ENCODE peak calls at places on chromosomes 1 and 21, in four cellular contexts. Z is heart right ventricle; P is CD8-positive, alpha-beta T cell; K is endodermal cell. T is an unnamed sample.

GRCh38 chr1:7046314-7046713 is 261.1 kb downstream of the CAMTA1 start:
- DNase-seq in Z (peak; percentile 28), P (no peak), K (peak; percentile 90), T (no peak)

GRCh38 chr1:183291802-183292515 is 105.9 kb downstream of the LAMC2 start:
- DNase-seq in Z (no peak), P (no peak), K (peak; percentile 76), T (no peak)

GRCh38 chr1:77506771-77507170 is 175.7 kb downstream of the ZZZ3 start:
- DNase-seq in Z (no peak), P (no peak), K (no peak), T (no peak)

GRCh38 chr1:50861742-50862141 is 98.3 kb downstream of the FAF1 start:
- DNase-seq in Z (no peak), P (no peak), K (no peak), T (no peak)

GRCh38 chr1:152397474-152397873 is 16.6 kb downstream of the CRNN start:
- DNase-seq in Z (no peak), P (no peak), K (no peak), T (no peak)

GRCh38 chr1:28062806-28063205 is 25.6 kb downstream of the EYA3 start:
- DNase-seq in Z (no peak), P (no peak), K (no peak), T (no peak)

GRCh38 chr21:33015091-33015490 is 10.6 kb upstream of the OLIG2 start:
- DNase-seq in Z (no peak), P (no peak), K (no peak), T (no peak)

GRCh38 chr1:170145691-170146676 is at the start of gene NTMT2:
- DNase-seq in Z (peak; percentile 63), P (no peak), K (peak; percentile 96), T (peak; percentile 75)

GRCh38 chr1:43221256-43221778 is 48.5 kb upstream of the TMEM125 start:
- DNase-seq in Z (no peak), P (no peak), K (no peak), T (no peak)

GRCh38 chr1:161274874-161275273 is 16.3 kb downstream of the PCP4L1 start:
- DNase-seq in Z (no peak), P (no peak), K (no peak), T (no peak)

GRCh38 chr1:234629026-234629425 is 19.0 kb upstream of the IRF2BP2 start:
- DNase-seq in Z (no peak), P (no peak), K (no peak), T (no peak)

GRCh38 chr1:55209247-55209646 is 5.9 kb downstream of the USP24 start:
- DNase-seq in Z (no peak), P (no peak), K (no peak), T (no peak)

GRCh38 chr1:38005195-38006007 is at the start of gene FHL3:
- DNase-seq in Z (peak; percentile 76), P (peak; percentile 50), K (peak; percentile 91), T (no peak)

GRCh38 chr1:213905315-213905714 is 82.5 kb upstream of the PROX1 start:
- DNase-seq in Z (peak; percentile 27), P (no peak), K (no peak), T (no peak)

GRCh38 chr1:236465959-236466303 is 57.9 kb upstream of the LGALS8 start:
- DNase-seq in Z (no peak), P (no peak), K (no peak), T (no peak)

GRCh38 chr1:224497714-224498573 is 63.3 kb upstream of the WDR26 start:
- DNase-seq in Z (peak; percentile 16), P (no peak), K (peak; percentile 87), T (no peak)

GRCh38 chr1:235088440-235088839 is 40.2 kb downstream of the TOMM20 start:
- DNase-seq in Z (no peak), P (no peak), K (no peak), T (no peak)

GRCh38 chr1:54227836-54228435 is 28.0 kb downstream of the MRPL37 start:
- DNase-seq in Z (no peak), P (no peak), K (peak; percentile 77), T (no peak)

GRCh38 chr1:52191395-52191965 is 49.6 kb downstream of the ZFYVE9 start:
- DNase-seq in Z (no peak), P (no peak), K (no peak), T (no peak)

GRCh38 chr1:181676269-181676668 is 193.0 kb downstream of the CACNA1E start:
- DNase-seq in Z (no peak), P (no peak), K (peak; percentile 71), T (no peak)

GRCh38 chr1:219798283-219799030 is 129.9 kb downstream of the SLC30A10 start:
- DNase-seq in Z (no peak), P (no peak), K (no peak), T (no peak)

GRCh38 chr1:94855307-94855700 is 35.1 kb downstream of the SLC44A3 start:
- DNase-seq in Z (no peak), P (no peak), K (no peak), T (no peak)

GRCh38 chr1:151574575-151575529 is 34.7 kb downstream of the TUFT1 start:
- DNase-seq in Z (no peak), P (no peak), K (no peak), T (no peak)

GRCh38 chr1:206471415-206471801 is 1.1 kb downstream of the IKBKE start:
- DNase-seq in Z (no peak), P (no peak), K (no peak), T (no peak)

GRCh38 chr1:206470692-206471414 is 577 bp downstream of the IKBKE start:
- DNase-seq in Z (no peak), P (peak; percentile 52), K (peak; percentile 84), T (peak; percentile 41)

GRCh38 chr1:206472454-206472853 is 2.2 kb downstream of the IKBKE start:
- DNase-seq in Z (no peak), P (peak; percentile 34), K (peak; percentile 74), T (no peak)

GRCh38 chr1:206472886-206473285 is 2.6 kb downstream of the IKBKE start:
- DNase-seq in Z (no peak), P (no peak), K (no peak), T (no peak)

GRCh38 chr1:206471993-206472392 is 1.7 kb downstream of the IKBKE start:
- DNase-seq in Z (no peak), P (no peak), K (no peak), T (no peak)
- H3K4me1 ChIP-seq in Z (peaks cover 14% of the 10 kb centered on the region), P (peaks cover 55% of the 10 kb centered on the region), K (peaks cover 15% of the 10 kb centered on the region), T (peaks cover 13% of the 10 kb centered on the region)

GRCh38 chr1:36126797-36127500 is 1.9 kb upstream of the COL8A2 start:
- DNase-seq in Z (no peak), P (no peak), K (no peak), T (no peak)

GRCh38 chr1:36126005-36126716 is 1.1 kb upstream of the COL8A2 start:
- DNase-seq in Z (no peak), P (no peak), K (no peak), T (no peak)

GRCh38 chr1:36128905-36129206 is 3.8 kb upstream of the COL8A2 start:
- DNase-seq in Z (no peak), P (no peak), K (no peak), T (no peak)

GRCh38 chr1:36125129-36125991 is at the start of gene COL8A2:
- DNase-seq in Z (peak; percentile 28), P (no peak), K (peak; percentile 66), T (no peak)

GRCh38 chr1:36128126-36128904 is 3.3 kb upstream of the COL8A2 start:
- DNase-seq in Z (no peak), P (no peak), K (no peak), T (no peak)
- H3K27ac ChIP-seq in Z (no peak overlapping the region), P (no peak overlapping the region), K (no peak overlapping the region), T (no peak overlapping the region)

DNA sequence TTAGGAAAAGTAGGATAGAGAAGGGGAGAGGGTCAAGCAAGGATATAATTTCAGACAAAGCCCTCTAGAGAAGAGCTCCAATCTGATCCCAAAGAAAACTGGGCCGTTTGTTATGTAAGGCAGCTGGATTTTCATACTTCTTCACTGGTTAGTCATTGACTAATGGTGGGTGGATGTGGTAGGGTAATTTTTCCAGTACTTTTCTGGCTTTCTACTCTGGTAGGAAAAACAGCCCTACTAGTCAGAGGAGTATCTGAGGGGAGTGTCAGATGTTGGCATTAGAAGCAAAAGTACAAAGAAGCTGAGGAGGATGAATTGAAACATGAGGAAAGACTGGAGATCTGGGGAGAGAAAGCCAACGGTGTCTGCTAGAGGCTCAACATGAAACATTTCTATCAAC is 145.3 kb downstream of the TNFSF18 start:
- DNase-seq in Z (no peak), P (no peak), K (no peak), T (no peak)
- H3K4me1 ChIP-seq in Z (no peaks in the 10 kb centered on the region), P (peaks cover 22% of the 10 kb centered on the region), K (peaks cover 5% of the 10 kb centered on the region), T (no peaks in the 10 kb centered on the region)

GRCh38 chr21:43928726-43929125 is 63.7 kb downstream of the AGPAT3 start:
- DNase-seq in Z (no peak), P (no peak), K (no peak), T (no peak)
- H3K27ac ChIP-seq in Z (peak overlapping the region; percentile 89), P (no peak overlapping the region), K (no peak overlapping the region), T (no peak overlapping the region)

GRCh38 chr1:29998686-29999085 is 724.7 kb downstream of the MATN1 start:
- DNase-seq in Z (no peak), P (no peak), K (no peak), T (no peak)

GRCh38 chr1:30005972-30006619 is 717.3 kb downstream of the MATN1 start:
- DNase-seq in Z (no peak), P (no peak), K (peak; percentile 79), T (no peak)

GRCh38 chr1:29999595-29999994 is 723.8 kb downstream of the MATN1 start:
- DNase-seq in Z (no peak), P (no peak), K (no peak), T (no peak)

GRCh38 chr1:30001452-30002039 is 721.8 kb downstream of the MATN1 start:
- DNase-seq in Z (no peak), P (no peak), K (peak; percentile 41), T (no peak)

DNA sequence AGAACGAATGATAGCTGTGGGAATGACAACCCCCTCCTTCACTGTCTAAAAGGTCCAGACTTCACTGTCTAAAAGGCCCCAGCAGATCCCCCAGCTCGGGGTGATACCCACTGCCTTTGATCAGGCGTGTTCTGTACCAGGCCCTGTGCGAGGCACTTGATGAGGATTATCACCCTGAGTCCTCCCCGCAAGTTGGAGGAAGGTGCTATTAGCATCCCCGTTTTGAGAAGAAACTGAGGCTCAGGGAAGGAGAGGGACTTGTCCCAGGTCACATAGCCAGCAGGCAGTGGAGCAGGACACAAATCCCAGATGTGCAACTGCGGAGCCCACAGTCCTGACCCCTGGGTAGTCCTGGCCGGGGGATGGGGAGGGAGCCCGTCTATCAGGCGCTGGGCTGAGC is 722.4 kb downstream of the MATN1 start:
- DNase-seq in Z (no peak), P (no peak), K (no peak), T (no peak)
- H3K4me1 ChIP-seq in Z (no peaks in the 10 kb centered on the region), P (no peaks in the 10 kb centered on the region), K (peaks cover 5% of the 10 kb centered on the region), T (peaks cover 6% of the 10 kb centered on the region)

GRCh38 chr1:24293392-24294227 is 25.5 kb upstream of the GRHL3 start:
- DNase-seq in Z (no peak), P (no peak), K (peak; percentile 36), T (no peak)
- H3K27ac ChIP-seq in Z (no peak overlapping the region), P (no peak overlapping the region), K (no peak overlapping the region), T (no peak overlapping the region)

GRCh38 chr1:109825774-109826173 is 62.1 kb upstream of the EPS8L3 start:
- DNase-seq in Z (no peak), P (no peak), K (no peak), T (no peak)

GRCh38 chr1:109821831-109822745 is 58.4 kb upstream of the EPS8L3 start:
- DNase-seq in Z (peak; percentile 39), P (no peak), K (peak; percentile 38), T (no peak)

GRCh38 chr1:109822749-109823542 is 59.2 kb upstream of the EPS8L3 start:
- DNase-seq in Z (no peak), P (no peak), K (peak; percentile 32), T (no peak)

GRCh38 chr1:109824349-109825115 is 60.8 kb upstream of the EPS8L3 start:
- DNase-seq in Z (no peak), P (no peak), K (peak; percentile 31), T (no peak)

GRCh38 chr1:109823543-109824348 is 60.0 kb upstream of the EPS8L3 start:
- DNase-seq in Z (no peak), P (no peak), K (peak; percentile 64), T (no peak)
- H3K4me1 ChIP-seq in Z (peaks cover 37% of the 10 kb centered on the region), P (no peaks in the 10 kb centered on the region), K (no peaks in the 10 kb centered on the region), T (no peaks in the 10 kb centered on the region)